ENCODE peak calls at places on chromosomes 16 and 17, in six cellular contexts. One of them, this sample, is unnamed.

GRCh38 chr17:69454051-69454450 is 39.6 kb downstream of the MAP2K6 start:
- DNase-seq in GM12865: no peak
- DNase-seq in WTC11: no peak
- DNase-seq in stomach: no peak
- DNase-seq in GM20000: no peak
- DNase-seq in tibial nerve: no peak
- DNase-seq in this sample: no peak

GRCh38 chr16:57308041-57308440 is 23.6 kb upstream of the PLLP start:
- DNase-seq in GM12865: no peak
- DNase-seq in tibial nerve: no peak
- DNase-seq in GM20000: no peak
- DNase-seq in WTC11: no peak
- DNase-seq in stomach: peak
- DNase-seq in this sample: no peak

GRCh38 chr17:34307110-34307509 is 12.1 kb upstream of the CCL8 start:
- DNase-seq in tibial nerve: peak
- DNase-seq in GM12865: peak
- DNase-seq in stomach: no peak
- DNase-seq in WTC11: no peak
- DNase-seq in GM20000: no peak
- DNase-seq in this sample: no peak

GRCh38 chr17:13346081-13346533 is 255.6 kb downstream of the HS3ST3A1 start:
- DNase-seq in stomach: no peak
- DNase-seq in WTC11: peak
- DNase-seq in tibial nerve: no peak
- DNase-seq in GM20000: no peak
- DNase-seq in GM12865: no peak
- DNase-seq in this sample: no peak

GRCh38 chr17:73017653-73018052 is 74.8 kb downstream of the SLC39A11 start:
- DNase-seq in stomach: no peak
- DNase-seq in tibial nerve: no peak
- DNase-seq in GM12865: no peak
- DNase-seq in WTC11: no peak
- DNase-seq in GM20000: no peak
- DNase-seq in this sample: no peak

GRCh38 chr16:85935957-85936760 is 37.2 kb downstream of the IRF8 start:
- DNase-seq in GM20000: peak
- DNase-seq in stomach: no peak
- DNase-seq in WTC11: no peak
- DNase-seq in tibial nerve: no peak
- DNase-seq in GM12865: peak
- DNase-seq in this sample: no peak

GRCh38 chr16:85990861-85991301 is 91.9 kb downstream of the IRF8 start:
- DNase-seq in stomach: no peak
- DNase-seq in WTC11: no peak
- DNase-seq in GM12865: peak
- DNase-seq in GM20000: no peak
- DNase-seq in tibial nerve: no peak
- DNase-seq in this sample: no peak

GRCh38 chr16:54928016-54928356 is 2.7 kb upstream of the IRX5 start:
- DNase-seq in GM20000: no peak
- DNase-seq in tibial nerve: no peak
- DNase-seq in GM12865: no peak
- DNase-seq in stomach: no peak
- DNase-seq in WTC11: no peak
- DNase-seq in this sample: no peak

GRCh38 chr16:1772362-1772907 is at the start of gene EME2:
- DNase-seq in tibial nerve: no peak
- DNase-seq in GM20000: peak
- DNase-seq in GM12865: peak
- DNase-seq in WTC11: no peak
- DNase-seq in stomach: no peak
- DNase-seq in this sample: no peak

GRCh38 chr17:65850486-65850885 is 289.0 kb upstream of the AXIN2 start:
- DNase-seq in GM12865: peak
- DNase-seq in WTC11: no peak
- DNase-seq in GM20000: peak
- DNase-seq in stomach: no peak
- DNase-seq in tibial nerve: no peak
- DNase-seq in this sample: no peak

GRCh38 chr16:89375686-89376085 is 114.7 kb downstream of the ANKRD11 start:
- DNase-seq in WTC11: no peak
- DNase-seq in GM12865: no peak
- DNase-seq in stomach: no peak
- DNase-seq in tibial nerve: no peak
- DNase-seq in GM20000: no peak
- DNase-seq in this sample: no peak

GRCh38 chr16:49856741-49857330 is 924 bp upstream of the ZNF423 start:
- DNase-seq in GM12865: peak
- DNase-seq in WTC11: peak
- DNase-seq in GM20000: peak
- DNase-seq in tibial nerve: peak
- DNase-seq in stomach: peak
- DNase-seq in this sample: peak

GRCh38 chr17:35287286-35287811 is 44.5 kb downstream of the SLFN5 start:
- DNase-seq in stomach: no peak
- DNase-seq in GM20000: no peak
- DNase-seq in GM12865: peak
- DNase-seq in WTC11: no peak
- DNase-seq in tibial nerve: no peak
- DNase-seq in this sample: no peak

GRCh38 chr17:39729280-39729851 is 966 bp downstream of the MIEN1 start:
- DNase-seq in stomach: no peak
- DNase-seq in GM12865: no peak
- DNase-seq in WTC11: no peak
- DNase-seq in GM20000: no peak
- DNase-seq in tibial nerve: no peak
- DNase-seq in this sample: no peak

GRCh38 chr16:49356728-49357488 is 16.7 kb upstream of the C16orf78 start:
- DNase-seq in GM20000: no peak
- DNase-seq in GM12865: no peak
- DNase-seq in WTC11: no peak
- DNase-seq in tibial nerve: no peak
- DNase-seq in stomach: no peak
- DNase-seq in this sample: no peak

GRCh38 chr16:67661864-67662652 is 1.3 kb downstream of the PARD6A start:
- DNase-seq in GM20000: no peak
- DNase-seq in tibial nerve: no peak
- DNase-seq in stomach: no peak
- DNase-seq in WTC11: no peak
- DNase-seq in GM12865: no peak
- DNase-seq in this sample: no peak

GRCh38 chr17:21194688-21195087 is 19.3 kb downstream of the TMEM11 start:
- DNase-seq in tibial nerve: no peak
- DNase-seq in GM12865: no peak
- DNase-seq in stomach: no peak
- DNase-seq in WTC11: no peak
- DNase-seq in GM20000: no peak
- DNase-seq in this sample: no peak

GRCh38 chr16:79169239-79169638 is 431.3 kb downstream of the MAF start:
- DNase-seq in stomach: no peak
- DNase-seq in GM12865: no peak
- DNase-seq in GM20000: no peak
- DNase-seq in tibial nerve: no peak
- DNase-seq in WTC11: peak
- DNase-seq in this sample: no peak

DNA sequence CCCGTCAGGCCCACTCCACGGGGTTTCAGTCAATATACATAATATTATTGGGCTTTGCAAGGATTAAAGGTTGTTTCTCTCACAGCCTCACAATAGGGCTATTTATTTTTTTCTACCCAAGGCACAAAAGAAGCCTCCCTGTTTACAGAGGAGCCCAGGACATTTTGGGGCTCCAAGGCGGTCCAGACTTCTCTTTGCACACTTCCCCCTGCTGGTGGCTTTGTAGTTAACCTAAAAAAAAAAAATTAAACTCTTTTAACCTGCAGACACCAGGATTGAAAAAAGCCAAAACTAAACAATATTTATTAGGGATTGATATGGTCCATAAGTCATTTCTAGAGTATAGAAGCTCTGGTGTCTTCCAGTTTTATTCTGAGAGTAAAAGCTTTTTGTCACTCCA is 169.7 kb upstream of the ZFHX3 start:
- DNase-seq in GM20000: no peak
- DNase-seq in stomach: no peak
- DNase-seq in tibial nerve: no peak
- DNase-seq in GM12865: peak
- DNase-seq in WTC11: no peak
- DNase-seq in this sample: no peak
- TF ChIP-seq CTCF in GM20000: no peak
- TF ChIP-seq CTCF in stomach: no peak
- TF ChIP-seq CTCF in tibial nerve: no peak
- TF ChIP-seq CTCF in GM12865: no peak
- TF ChIP-seq CTCF in WTC11: peak
- TF ChIP-seq CTCF in this sample: peak

GRCh38 chr17:75759457-75759856 is 5.5 kb downstream of the GALK1 start:
- DNase-seq in stomach: peak
- DNase-seq in GM20000: no peak
- DNase-seq in GM12865: no peak
- DNase-seq in WTC11: no peak
- DNase-seq in tibial nerve: no peak
- DNase-seq in this sample: no peak

GRCh38 chr17:75755990-75756389 is 9.0 kb downstream of the GALK1 start:
- DNase-seq in stomach: no peak
- DNase-seq in GM20000: no peak
- DNase-seq in GM12865: no peak
- DNase-seq in tibial nerve: no peak
- DNase-seq in WTC11: no peak
- DNase-seq in this sample: no peak

GRCh38 chr17:75756451-75757085 is 8.4 kb downstream of the GALK1 start:
- DNase-seq in stomach: no peak
- DNase-seq in GM20000: no peak
- DNase-seq in WTC11: no peak
- DNase-seq in tibial nerve: no peak
- DNase-seq in GM12865: no peak
- DNase-seq in this sample: no peak

GRCh38 chr17:75757086-75757681 is 7.8 kb downstream of the GALK1 start:
- DNase-seq in GM20000: no peak
- DNase-seq in stomach: no peak
- DNase-seq in WTC11: no peak
- DNase-seq in GM12865: no peak
- DNase-seq in tibial nerve: no peak
- DNase-seq in this sample: no peak

GRCh38 chr17:75758131-75758905 is 6.7 kb downstream of the GALK1 start:
- DNase-seq in tibial nerve: no peak
- DNase-seq in GM20000: no peak
- DNase-seq in stomach: no peak
- DNase-seq in GM12865: no peak
- DNase-seq in WTC11: peak
- DNase-seq in this sample: no peak
- TF ChIP-seq CTCF in tibial nerve: no peak
- TF ChIP-seq CTCF in GM20000: no peak
- TF ChIP-seq CTCF in stomach: no peak
- TF ChIP-seq CTCF in GM12865: peak
- TF ChIP-seq CTCF in WTC11: no peak
- TF ChIP-seq CTCF in this sample: no peak

GRCh38 chr17:10631048-10631700 is 25.9 kb downstream of the MYH3 start:
- DNase-seq in stomach: no peak
- DNase-seq in tibial nerve: no peak
- DNase-seq in WTC11: peak
- DNase-seq in GM20000: peak
- DNase-seq in GM12865: peak
- DNase-seq in this sample: peak

GRCh38 chr17:10631701-10632100 is 25.4 kb downstream of the MYH3 start:
- DNase-seq in stomach: no peak
- DNase-seq in GM20000: no peak
- DNase-seq in WTC11: no peak
- DNase-seq in tibial nerve: no peak
- DNase-seq in GM12865: no peak
- DNase-seq in this sample: no peak

GRCh38 chr17:10626378-10626777 is 30.7 kb downstream of the MYH3 start:
- DNase-seq in WTC11: no peak
- DNase-seq in tibial nerve: no peak
- DNase-seq in GM20000: no peak
- DNase-seq in stomach: no peak
- DNase-seq in GM12865: no peak
- DNase-seq in this sample: no peak

GRCh38 chr17:10629706-10630105 is 27.4 kb downstream of the MYH3 start:
- DNase-seq in tibial nerve: no peak
- DNase-seq in stomach: no peak
- DNase-seq in WTC11: no peak
- DNase-seq in GM12865: no peak
- DNase-seq in GM20000: no peak
- DNase-seq in this sample: no peak

DNA sequence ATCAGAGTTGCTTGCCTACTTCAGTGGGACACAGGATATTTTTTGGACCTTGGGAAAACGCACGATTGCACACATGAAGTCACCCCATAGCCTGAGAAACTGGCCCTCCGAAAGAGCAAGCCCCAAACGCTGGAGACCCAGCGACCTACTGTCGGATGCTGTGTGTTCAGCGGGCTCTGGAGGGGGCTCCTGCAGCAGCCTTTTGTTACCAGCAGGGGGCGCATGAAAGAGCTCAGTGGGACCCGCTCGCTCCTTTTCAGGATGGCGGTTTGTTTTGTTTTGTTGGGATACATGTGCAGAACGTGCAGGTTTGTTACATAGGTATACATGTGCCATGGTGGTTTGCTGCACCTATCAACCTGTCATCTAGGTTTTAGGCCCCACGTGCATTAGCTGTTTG is 28.4 kb downstream of the MYH3 start:
- DNase-seq in tibial nerve: no peak
- DNase-seq in GM20000: no peak
- DNase-seq in GM12865: no peak
- DNase-seq in WTC11: peak
- DNase-seq in stomach: no peak
- DNase-seq in this sample: peak
- TF ChIP-seq CTCF in tibial nerve: no peak
- TF ChIP-seq CTCF in GM20000: no peak
- TF ChIP-seq CTCF in GM12865: peak
- TF ChIP-seq CTCF in WTC11: peak
- TF ChIP-seq CTCF in stomach: no peak
- TF ChIP-seq CTCF in this sample: peak

DNA sequence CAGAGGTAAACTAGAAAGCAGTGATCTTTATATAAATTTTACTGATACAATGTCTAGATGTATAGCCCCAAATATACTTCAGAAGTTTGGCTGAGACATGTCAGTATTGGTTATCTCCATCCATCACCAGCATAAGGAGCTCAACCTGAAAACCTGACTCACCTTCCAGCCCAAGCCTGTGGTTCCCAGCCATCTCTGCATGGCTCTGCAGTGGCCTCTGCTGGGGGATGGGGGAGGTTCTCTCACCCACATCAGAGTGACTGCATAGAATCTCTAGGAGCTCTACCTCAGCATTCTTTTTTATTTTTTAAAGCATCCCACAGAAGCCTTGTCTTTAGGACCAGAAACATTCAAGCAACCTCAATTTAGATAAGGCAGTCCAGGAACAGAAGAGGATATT is 27.3 kb downstream of the USP7 start:
- DNase-seq in tibial nerve: no peak
- DNase-seq in WTC11: peak
- DNase-seq in GM12865: peak
- DNase-seq in GM20000: peak
- DNase-seq in stomach: peak
- DNase-seq in this sample: peak
- TF ChIP-seq CTCF in tibial nerve: no peak
- TF ChIP-seq CTCF in WTC11: peak
- TF ChIP-seq CTCF in GM12865: peak
- TF ChIP-seq CTCF in GM20000: peak
- TF ChIP-seq CTCF in stomach: peak
- TF ChIP-seq CTCF in this sample: no peak

GRCh38 chr16:74650966-74651567 is 15.6 kb downstream of the RFWD3 start:
- DNase-seq in GM20000: no peak
- DNase-seq in stomach: no peak
- DNase-seq in WTC11: no peak
- DNase-seq in GM12865: no peak
- DNase-seq in tibial nerve: no peak
- DNase-seq in this sample: peak
- TF ChIP-seq CTCF in GM20000: no peak
- TF ChIP-seq CTCF in stomach: peak
- TF ChIP-seq CTCF in WTC11: peak
- TF ChIP-seq CTCF in GM12865: peak
- TF ChIP-seq CTCF in tibial nerve: no peak
- TF ChIP-seq CTCF in this sample: peak

This sample was measured in endothelial cell.